ENCODE peak calls at places on chromosomes 5 and 9, in seven cellular contexts. T is uterus, Q is upper lobe of right lung, L is left lung, V is mucosa of descending colon, E is HFF-Myc, R is PC-9. Y is an unnamed sample.
A peak's percentile ranks its signal among the peaks of the same experiment; 100 is the strongest.

GRCh38 chr5:118937393-118938061 is 50.8 kb downstream of the DTWD2 start:
- DNase-seq in T (no peak), Q (no peak), L (no peak), V (no peak), E (no peak), R (no peak), Y (peak; percentile 40)

GRCh38 chr5:113017891-113018635 is 41.5 kb downstream of the DCP2 start:
- DNase-seq in T (no peak), Q (no peak), L (no peak), V (no peak), E (no peak), R (no peak), Y (no peak)

GRCh38 chr9:97759611-97760288 is 62.6 kb upstream of the XPA start:
- DNase-seq in T (no peak), Q (no peak), L (no peak), V (no peak), E (no peak), R (no peak), Y (no peak)

GRCh38 chr9:3040761-3041160 is 196.9 kb upstream of the PUM3 start:
- DNase-seq in T (no peak), Q (no peak), L (no peak), V (no peak), E (no peak), R (no peak), Y (no peak)

GRCh38 chr5:179375236-179375685 is 30.0 kb upstream of the ADAMTS2 start:
- DNase-seq in T (no peak), Q (no peak), L (no peak), V (no peak), E (no peak), R (no peak), Y (no peak)

GRCh38 chr5:72477644-72478043 is 29.6 kb downstream of the ZNF366 start:
- DNase-seq in T (no peak), Q (no peak), L (no peak), V (no peak), E (no peak), R (no peak), Y (no peak)

GRCh38 chr5:106374956-106375355 is 1295.8 kb downstream of the EFNA5 start:
- DNase-seq in T (no peak), Q (no peak), L (no peak), V (no peak), E (no peak), R (no peak), Y (no peak)

GRCh38 chr9:133727876-133728441 is 10.2 kb downstream of the SARDH start:
- DNase-seq in T (peak; percentile 12), Q (peak; percentile 63), L (peak; percentile 61), V (peak; percentile 17), E (no peak), R (no peak), Y (no peak)

GRCh38 chr9:112249277-112249676 is 74.2 kb upstream of the SUSD1 start:
- DNase-seq in T (no peak), Q (no peak), L (no peak), V (no peak), E (no peak), R (no peak), Y (peak; percentile 31)

GRCh38 chr9:114798793-114799427 is 6.9 kb downstream of the TNFSF15 start:
- DNase-seq in T (no peak), Q (no peak), L (no peak), V (no peak), E (no peak), R (no peak), Y (no peak)

DNA sequence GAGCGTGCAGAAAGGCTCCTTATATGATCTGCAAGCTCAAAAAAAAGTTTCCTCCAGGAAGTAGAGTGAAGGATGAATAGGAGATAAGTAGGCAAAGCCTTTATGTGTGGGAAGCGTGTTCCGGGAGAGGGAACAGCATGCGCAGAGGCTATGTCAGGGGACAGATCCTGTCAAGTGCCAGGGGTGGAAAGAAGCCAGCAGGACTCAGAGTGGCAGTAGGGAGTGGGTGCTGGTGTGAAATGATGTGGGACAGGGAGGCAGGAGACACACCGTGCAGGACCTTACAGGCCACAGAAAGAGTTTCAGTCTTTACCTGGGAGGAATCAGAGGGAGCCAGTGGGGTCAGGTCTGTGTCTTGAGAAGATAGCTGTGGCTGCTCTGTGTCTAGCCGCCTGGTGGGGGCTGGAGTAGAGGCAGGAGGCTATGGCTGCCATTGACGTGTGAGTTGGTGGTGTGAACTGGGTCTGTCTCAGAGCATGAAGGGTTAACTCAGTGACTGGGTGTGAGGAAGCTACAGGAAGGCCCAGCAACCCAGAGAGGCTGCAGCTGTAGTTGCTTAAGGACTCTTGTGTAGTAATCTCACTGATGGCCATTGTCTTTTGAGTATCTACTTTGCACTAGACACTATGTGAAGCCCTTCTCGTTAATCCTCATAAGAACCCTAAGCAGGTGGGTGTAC is 71.3 kb downstream of the PPARGC1B start:
- DNase-seq in T (no peak), Q (no peak), L (no peak), V (no peak), E (no peak), R (no peak), Y (no peak)
- TF ChIP-seq CTCF in T (no peak), Q (no peak), L (no peak), V (no peak), E (no peak), R (no peak), Y (no peak)

GRCh38 chr5:133995341-133995740 is 9.4 kb downstream of the VDAC1 start:
- DNase-seq in T (no peak), Q (no peak), L (no peak), V (no peak), E (no peak), R (no peak), Y (no peak)

GRCh38 chr5:133993152-133993548 is 11.6 kb downstream of the VDAC1 start:
- DNase-seq in T (no peak), Q (no peak), L (no peak), V (no peak), E (no peak), R (no peak), Y (peak; percentile 78)

GRCh38 chr5:133993563-133993962 is 11.2 kb downstream of the VDAC1 start:
- DNase-seq in T (no peak), Q (no peak), L (no peak), V (no peak), E (no peak), R (no peak), Y (no peak)

GRCh38 chr5:133994990-133995333 is 9.8 kb downstream of the VDAC1 start:
- DNase-seq in T (no peak), Q (no peak), L (no peak), V (no peak), E (no peak), R (no peak), Y (no peak)

DNA sequence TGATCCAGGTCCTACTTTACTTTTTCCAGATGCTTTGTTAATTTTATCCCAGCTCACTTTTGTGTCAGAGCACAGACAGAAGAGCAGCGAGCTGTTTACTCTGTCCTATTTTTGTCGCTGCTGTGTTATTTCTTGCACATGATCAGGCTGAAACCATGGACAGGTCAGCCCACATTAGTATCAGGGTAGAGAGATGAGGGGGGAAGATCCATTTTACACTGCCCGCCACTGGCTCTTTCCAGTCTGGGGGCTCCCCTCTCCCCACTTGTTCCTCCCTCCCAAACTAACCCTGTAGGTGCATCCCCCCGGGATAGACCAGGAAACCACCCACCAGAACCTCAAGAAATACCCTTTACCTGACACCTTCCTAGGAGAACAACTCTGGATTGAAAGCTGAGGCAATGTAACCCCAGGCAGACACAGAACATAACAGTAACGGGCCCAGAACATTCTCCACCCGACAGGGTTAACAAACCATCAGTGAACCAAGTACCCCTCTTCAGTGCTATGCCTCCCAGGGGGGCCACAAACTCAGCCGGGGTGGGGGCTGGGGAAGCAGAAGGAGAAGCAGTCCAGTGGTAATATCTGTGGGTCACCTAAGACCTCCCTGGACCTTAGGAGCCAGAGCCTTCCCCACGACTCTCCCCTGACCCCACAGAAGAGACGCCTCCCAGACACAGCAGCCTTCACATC is 10.3 kb downstream of the VDAC1 start:
- DNase-seq in T (no peak), Q (no peak), L (no peak), V (no peak), E (no peak), R (no peak), Y (no peak)
- H3K4me3 ChIP-seq in T (no peak overlapping the region), Q (no peak overlapping the region), L (no peak overlapping the region), V (no peak overlapping the region), E (no peak overlapping the region), R (no peak overlapping the region), Y (no peak overlapping the region)

DNA sequence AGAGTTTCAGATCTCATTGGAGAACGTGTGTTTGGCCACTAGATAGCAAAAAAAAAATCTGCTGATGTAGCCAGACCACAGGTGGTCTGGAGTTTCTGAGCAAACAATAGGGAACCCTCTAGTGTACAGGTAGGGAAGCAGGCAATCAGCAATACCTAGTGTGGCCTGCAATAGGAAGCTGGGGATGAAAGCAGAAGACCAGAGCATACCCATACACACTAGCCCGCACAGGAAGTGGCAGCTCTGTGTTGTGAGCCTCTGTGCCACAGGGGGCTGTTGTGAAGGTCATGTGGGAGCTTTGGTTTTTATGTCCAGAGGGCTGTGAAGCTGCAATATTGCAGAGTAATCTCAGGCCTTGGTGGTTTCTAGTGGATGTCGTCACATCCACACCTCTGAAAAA is 81.2 kb downstream of the MTAP start:
- DNase-seq in T (no peak), Q (no peak), L (peak; percentile 8), V (no peak), E (no peak), R (no peak), Y (no peak)
- TF ChIP-seq CTCF in T (no peak), Q (no peak), L (no peak), V (no peak), E (no peak), R (no peak), Y (no peak)

GRCh38 chr5:149406203-149406978 is 27.3 kb upstream of the IL17B start:
- DNase-seq in T (peak; percentile 94), Q (no peak), L (no peak), V (peak; percentile 66), E (peak; percentile 92), R (no peak), Y (peak; percentile 90)
- H3K4me3 ChIP-seq in T (peak overlapping the region; percentile 88), Q (peak overlapping the region; percentile 55), L (peak overlapping the region; percentile 35), V (no peak overlapping the region), E (peak overlapping the region; percentile 64), R (no peak overlapping the region), Y (peak overlapping the region; percentile 56)

GRCh38 chr5:77990020-77990419 is 213.9 kb upstream of the TBCA start:
- DNase-seq in T (no peak), Q (no peak), L (no peak), V (no peak), E (no peak), R (no peak), Y (no peak)

GRCh38 chr5:77993141-77993540 is 217.0 kb upstream of the TBCA start:
- DNase-seq in T (no peak), Q (no peak), L (no peak), V (no peak), E (no peak), R (no peak), Y (no peak)

GRCh38 chr5:77993799-77994318 is 217.7 kb upstream of the TBCA start:
- DNase-seq in T (no peak), Q (no peak), L (no peak), V (no peak), E (no peak), R (no peak), Y (no peak)

GRCh38 chr5:77987988-77988387 is 211.8 kb upstream of the TBCA start:
- DNase-seq in T (no peak), Q (no peak), L (no peak), V (no peak), E (no peak), R (no peak), Y (no peak)

DNA sequence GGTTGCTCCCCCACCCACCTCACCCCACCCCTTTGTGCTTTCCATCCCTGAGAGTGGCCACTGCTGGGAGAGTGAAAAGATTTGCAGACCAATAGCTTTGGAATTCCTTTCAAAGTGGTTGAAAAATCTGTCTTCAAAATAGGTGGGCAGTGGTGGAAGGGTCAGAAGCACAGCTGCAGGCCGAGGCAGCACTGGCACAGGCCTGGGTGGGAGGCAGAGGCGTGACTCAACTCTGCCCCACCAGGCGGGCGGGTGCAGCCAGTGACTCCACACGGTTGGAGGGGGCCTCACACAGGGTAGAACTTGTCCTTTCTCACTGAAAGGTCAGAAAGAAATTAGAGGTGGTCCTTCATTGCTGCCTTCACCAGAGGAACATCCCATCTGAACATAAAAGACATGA is 214.9 kb upstream of the TBCA start:
- DNase-seq in T (no peak), Q (no peak), L (no peak), V (no peak), E (no peak), R (no peak), Y (no peak)
- TF ChIP-seq CTCF in T (no peak), Q (no peak), L (no peak), V (no peak), E (no peak), R (no peak), Y (no peak)

Y was measured in fibroblast of mammary gland.